ENCODE peak calls at places on chromosome 12, in seven cellular contexts. E, C, L, T, V, I and U are unnamed samples.

GRCh38 chr12:63068857-63069442 is 82.1 kb downstream of the AVPR1A start:
- DNase-seq in E (no peak), C (no peak), L (no peak), T (no peak), V (no peak), I (peak; percentile 37), U (peak; percentile 46)

GRCh38 chr12:80936642-80937390 is 918 bp downstream of the LIN7A start:
- DNase-seq in E (peak; percentile 8), C (peak; percentile 60), L (peak; percentile 50), T (peak; percentile 51), V (peak; percentile 88), I (peak; percentile 17), U (peak; percentile 39)

GRCh38 chr12:6199531-6200265 is 502 bp upstream of the CD9 start:
- DNase-seq in E (no peak), C (peak; percentile 68), L (peak; percentile 63), T (peak; percentile 76), V (no peak), I (peak; percentile 49), U (peak; percentile 64)

GRCh38 chr12:39606712-39607423 is 12.7 kb downstream of the ABCD2 start:
- DNase-seq in E (no peak), C (no peak), L (no peak), T (no peak), V (no peak), I (no peak), U (no peak)

GRCh38 chr12:53844989-53845836 is 93.4 kb upstream of the HOXC13 start:
- DNase-seq in E (peak; percentile 68), C (no peak), L (no peak), T (no peak), V (no peak), I (no peak), U (peak; percentile 25)

GRCh38 chr12:49974231-49974675 is 1.5 kb downstream of the AQP6 start:
- DNase-seq in E (no peak), C (peak; percentile 68), L (peak; percentile 53), T (peak; percentile 65), V (peak; percentile 74), I (peak; percentile 75), U (no peak)

GRCh38 chr12:133057446-133057845 is 20.1 kb downstream of the ZNF84 start:
- DNase-seq in E (no peak), C (no peak), L (no peak), T (no peak), V (no peak), I (no peak), U (no peak)

GRCh38 chr12:108565976-108566375 is 3.6 kb downstream of the ISCU start:
- DNase-seq in E (peak; percentile 69), C (peak; percentile 98), L (peak; percentile 52), T (peak; percentile 84), V (peak; percentile 87), I (peak; percentile 90), U (peak; percentile 54)

GRCh38 chr12:1697253-1697652 is 6.4 kb downstream of the ADIPOR2 start:
- DNase-seq in E (no peak), C (no peak), L (no peak), T (no peak), V (no peak), I (no peak), U (no peak)

GRCh38 chr12:4781212-4781611 is 61.0 kb downstream of the GALNT8 start:
- DNase-seq in E (no peak), C (no peak), L (no peak), T (no peak), V (no peak), I (no peak), U (no peak)

GRCh38 chr12:106133136-106134087 is 5.3 kb downstream of the NUAK1 start:
- DNase-seq in E (peak; percentile 56), C (no peak), L (no peak), T (no peak), V (no peak), I (no peak), U (no peak)

GRCh38 chr12:69254046-69254445 is 14.7 kb downstream of the CPSF6 start:
- DNase-seq in E (no peak), C (no peak), L (no peak), T (no peak), V (no peak), I (no peak), U (no peak)

GRCh38 chr12:119393685-119394084 is 59.2 kb downstream of the CCDC60 start:
- DNase-seq in E (no peak), C (no peak), L (no peak), T (no peak), V (no peak), I (no peak), U (no peak)

GRCh38 chr12:130745921-130746320 is 29.8 kb upstream of the RIMBP2 start:
- DNase-seq in E (no peak), C (no peak), L (no peak), T (no peak), V (no peak), I (no peak), U (no peak)

GRCh38 chr12:52215587-52216031 is 17.4 kb upstream of the KRT7 start:
- DNase-seq in E (no peak), C (peak; percentile 57), L (no peak), T (no peak), V (peak; percentile 44), I (peak; percentile 54), U (no peak)

GRCh38 chr12:88781909-88782308 is 201.6 kb upstream of the KITLG start:
- DNase-seq in E (no peak), C (no peak), L (no peak), T (no peak), V (no peak), I (no peak), U (no peak)

GRCh38 chr12:20646239-20646827 is 48.8 kb upstream of the SLCO1C1 start:
- DNase-seq in E (peak; percentile 10), C (no peak), L (no peak), T (no peak), V (no peak), I (no peak), U (no peak)

GRCh38 chr12:3139760-3140159 is 62.6 kb downstream of the TSPAN9 start:
- DNase-seq in E (no peak), C (no peak), L (no peak), T (no peak), V (no peak), I (no peak), U (no peak)

GRCh38 chr12:43378448-43378847 is 173.6 kb downstream of the ADAMTS20 start:
- DNase-seq in E (no peak), C (no peak), L (no peak), T (no peak), V (no peak), I (no peak), U (no peak)

GRCh38 chr12:18864900-18865561 is 127.1 kb downstream of the CAPZA3 start:
- DNase-seq in E (no peak), C (no peak), L (no peak), T (no peak), V (no peak), I (peak; percentile 13), U (no peak)

DNA sequence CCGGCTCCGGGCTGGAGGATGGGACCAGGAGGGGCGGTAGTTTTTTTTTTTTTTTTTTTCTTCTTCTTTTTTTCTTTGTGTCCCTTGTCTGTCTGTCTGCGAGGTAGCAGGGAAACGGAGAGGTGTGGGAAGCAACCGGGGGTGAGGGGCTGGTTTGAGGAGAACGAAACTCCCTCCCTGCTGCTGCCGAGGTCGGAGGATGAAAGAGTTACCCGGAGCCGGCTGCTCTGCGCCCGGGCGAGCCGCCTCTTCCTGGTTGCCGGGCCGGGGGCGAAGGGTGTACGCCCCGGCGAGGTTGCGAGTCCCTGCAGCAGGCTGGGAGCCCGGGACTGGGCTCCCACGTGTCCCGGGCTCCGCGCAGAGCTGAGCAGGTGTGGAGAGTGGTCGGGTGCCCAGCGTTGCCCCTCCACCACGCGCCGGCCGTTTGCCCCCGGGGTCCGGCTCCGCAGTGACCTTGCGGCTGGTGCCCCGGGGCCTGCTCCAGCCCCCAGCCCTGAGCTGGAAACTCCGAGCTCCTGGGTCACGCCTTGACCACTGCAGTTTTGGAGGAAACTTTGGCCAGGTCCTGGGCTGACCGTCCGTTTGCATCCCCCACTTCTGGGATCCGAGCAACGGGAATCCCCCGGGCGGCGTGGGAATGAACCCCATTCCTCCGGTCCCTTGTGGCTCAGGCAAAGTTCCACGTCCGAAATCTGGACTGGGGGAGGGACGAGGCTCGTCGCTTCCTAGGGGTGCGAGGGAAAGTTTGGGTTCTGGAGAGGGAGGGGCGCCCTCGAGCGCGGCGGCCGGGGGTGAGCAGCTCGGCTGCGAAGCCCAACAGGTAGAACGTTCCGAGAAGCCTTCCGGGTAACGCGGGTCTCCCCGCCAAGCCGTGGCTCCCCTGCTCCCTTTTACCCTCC is 1.2 kb downstream of the CHST11 start:
- DNase-seq in E (peak; percentile 30), C (peak; percentile 33), L (peak; percentile 28), T (peak; percentile 31), V (peak; percentile 92), I (peak; percentile 26), U (no peak)
- TF ChIP-seq POLR2A in E (no peak), C (peak; percentile 1), L (no peak), T (no peak), V (no peak), I (no peak), U (no peak)

GRCh38 chr12:92503029-92503931 is 199.5 kb upstream of the PLEKHG7 start:
- DNase-seq in E (no peak), C (peak; percentile 4), L (peak; percentile 52), T (no peak), V (no peak), I (peak; percentile 63), U (no peak)
- TF ChIP-seq POLR2A in E (no peak), C (no peak), L (no peak), T (no peak), V (no peak), I (no peak), U (no peak)

DNA sequence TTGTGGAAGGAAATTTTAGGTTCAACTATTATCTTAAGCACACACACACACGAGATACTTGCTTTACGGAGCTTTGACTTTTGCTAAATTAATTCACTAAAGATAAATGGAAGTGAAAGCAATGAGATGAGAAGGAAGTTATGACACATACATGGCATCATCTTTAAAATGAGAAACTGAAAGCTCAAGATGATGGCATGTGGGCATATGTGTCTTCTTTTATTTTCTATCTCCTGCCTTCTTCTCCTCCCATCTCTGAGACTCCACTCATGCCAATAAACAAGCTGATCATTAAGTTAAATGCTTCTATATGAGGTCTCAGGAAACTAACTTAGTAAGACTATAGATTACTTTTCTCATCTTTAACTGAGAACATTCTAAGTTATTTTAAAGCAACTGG is 216.7 kb downstream of the MED13L start:
- DNase-seq in E (no peak), C (no peak), L (no peak), T (no peak), V (no peak), I (no peak), U (no peak)
- TF ChIP-seq POLR2A in E (no peak), C (no peak), L (no peak), T (no peak), V (no peak), I (no peak), U (no peak)

GRCh38 chr12:27243804-27244679 is at the start of gene STK38L:
- DNase-seq in E (peak; percentile 91), C (peak; percentile 93), L (peak; percentile 97), T (peak; percentile 99), V (peak; percentile 100), I (peak; percentile 98), U (peak; percentile 93)

GRCh38 chr12:27236498-27236897 is 7.6 kb upstream of the STK38L start:
- DNase-seq in E (no peak), C (no peak), L (no peak), T (no peak), V (no peak), I (peak; percentile 11), U (no peak)

GRCh38 chr12:27233814-27234213 is 10.3 kb upstream of the STK38L start:
- DNase-seq in E (no peak), C (no peak), L (no peak), T (no peak), V (no peak), I (no peak), U (no peak)

GRCh38 chr12:27243006-27243405 is 1.1 kb upstream of the STK38L start:
- DNase-seq in E (no peak), C (no peak), L (no peak), T (no peak), V (no peak), I (no peak), U (no peak)

GRCh38 chr12:27237790-27238771 is 6.0 kb upstream of the STK38L start:
- DNase-seq in E (no peak), C (no peak), L (no peak), T (no peak), V (no peak), I (peak; percentile 10), U (no peak)
- TF ChIP-seq POLR2A in E (no peak), C (no peak), L (no peak), T (no peak), V (no peak), I (no peak), U (no peak)